ENCODE peak calls at places on chromosomes 6 and 20, in four cellular contexts. K is germinal center, D is activated T-cell treated with anti-CD3 and anti-CD28 coated beads for 1 hour, N is LoVo. R is an unnamed sample.

GRCh38 chr6:33592595-33593413 is 12.7 kb upstream of the BAK1 start:
- DNase-seq in K (peak), D (peak), N (no peak), R (peak)

GRCh38 chr6:136669299-136669699 is 119.1 kb upstream of the MAP7 start:
- DNase-seq in K (no peak), D (no peak), N (peak), R (no peak)

GRCh38 chr6:13561624-13562267 is 12.7 kb upstream of the SIRT5 start:
- DNase-seq in K (no peak), D (no peak), N (no peak), R (peak)

GRCh38 chr6:88238065-88238464 is 71.9 kb upstream of the CNR1 start:
- DNase-seq in K (peak), D (no peak), N (no peak), R (peak)

GRCh38 chr6:39753745-39754084 is 28.5 kb upstream of the KIF6 start:
- DNase-seq in K (no peak), D (no peak), N (no peak), R (no peak)

GRCh38 chr20:50506270-50506579 is 4.0 kb upstream of the PTPN1 start:
- DNase-seq in K (no peak), D (no peak), N (no peak), R (no peak)

GRCh38 chr20:19918965-19919329 is 98.2 kb upstream of the NAA20 start:
- DNase-seq in K (no peak), D (no peak), N (no peak), R (no peak)

GRCh38 chr20:12927489-12927888 is 81.3 kb upstream of the SPTLC3 start:
- DNase-seq in K (no peak), D (no peak), N (no peak), R (no peak)

GRCh38 chr6:48111143-48111506 is at the start of gene PTCHD4:
- DNase-seq in K (no peak), D (no peak), N (peak), R (no peak)

GRCh38 chr6:168367285-168367720 is 47.7 kb upstream of the DACT2 start:
- DNase-seq in K (no peak), D (no peak), N (no peak), R (no peak)

GRCh38 chr20:1825492-1825891 is 69.7 kb upstream of the SIRPA start:
- DNase-seq in K (no peak), D (no peak), N (no peak), R (no peak)

GRCh38 chr20:15220778-15221565 is 883.6 kb upstream of the FLRT3 start:
- DNase-seq in K (no peak), D (no peak), N (no peak), R (no peak)

GRCh38 chr20:47316776-47317126 is 39.7 kb downstream of the ZMYND8 start:
- DNase-seq in K (no peak), D (no peak), N (no peak), R (no peak)

GRCh38 chr6:10733863-10734262 is 11.0 kb downstream of the TMEM14C start:
- DNase-seq in K (no peak), D (no peak), N (no peak), R (no peak)

R was measured in nephron progenitor cell.